ENCODE peak calls at places on chromosome 2, in seven cellular contexts. One of them, this sample, is unnamed.

GRCh38 chr2:10195278-10196219 is 73.0 kb downstream of the RRM2 start:
- DNase-seq in fibroblast of the aortic adventitia: no peak
- DNase-seq in GM18507: no peak
- DNase-seq in GM13976: no peak
- DNase-seq in heart right ventricle: no peak
- DNase-seq in activated T-cell treated with anti-CD3 and anti-CD28 coated beads for 48 hours: no peak
- DNase-seq in astrocyte of the spinal cord: no peak
- DNase-seq in this sample: no peak

GRCh38 chr2:172442072-172442895 is 14.9 kb downstream of the ITGA6 start:
- DNase-seq in fibroblast of the aortic adventitia: peak; percentile 92
- DNase-seq in heart right ventricle: no peak
- DNase-seq in GM18507: no peak
- DNase-seq in activated T-cell treated with anti-CD3 and anti-CD28 coated beads for 48 hours: peak; percentile 56
- DNase-seq in astrocyte of the spinal cord: peak; percentile 96
- DNase-seq in GM13976: no peak
- DNase-seq in this sample: no peak

GRCh38 chr2:33272001-33272400 is 204.4 kb upstream of the RASGRP3 start:
- DNase-seq in GM13976: peak; percentile 57
- DNase-seq in astrocyte of the spinal cord: peak; percentile 77
- DNase-seq in activated T-cell treated with anti-CD3 and anti-CD28 coated beads for 48 hours: no peak
- DNase-seq in fibroblast of the aortic adventitia: peak; percentile 30
- DNase-seq in GM18507: peak; percentile 28
- DNase-seq in heart right ventricle: no peak
- DNase-seq in this sample: peak; percentile 45

GRCh38 chr2:64262068-64262467 is 117.8 kb upstream of the PELI1 start:
- DNase-seq in heart right ventricle: no peak
- DNase-seq in activated T-cell treated with anti-CD3 and anti-CD28 coated beads for 48 hours: no peak
- DNase-seq in GM13976: no peak
- DNase-seq in fibroblast of the aortic adventitia: no peak
- DNase-seq in astrocyte of the spinal cord: peak; percentile 35
- DNase-seq in GM18507: no peak
- DNase-seq in this sample: no peak

GRCh38 chr2:199273043-199273647 is 184.6 kb downstream of the SATB2 start:
- DNase-seq in heart right ventricle: no peak
- DNase-seq in activated T-cell treated with anti-CD3 and anti-CD28 coated beads for 48 hours: no peak
- DNase-seq in GM18507: no peak
- DNase-seq in astrocyte of the spinal cord: peak; percentile 60
- DNase-seq in fibroblast of the aortic adventitia: peak; percentile 91
- DNase-seq in GM13976: no peak
- DNase-seq in this sample: no peak

GRCh38 chr2:204665244-204665643 is 120.0 kb downstream of the PARD3B start:
- DNase-seq in activated T-cell treated with anti-CD3 and anti-CD28 coated beads for 48 hours: no peak
- DNase-seq in GM18507: no peak
- DNase-seq in fibroblast of the aortic adventitia: peak; percentile 68
- DNase-seq in heart right ventricle: no peak
- DNase-seq in astrocyte of the spinal cord: peak; percentile 75
- DNase-seq in GM13976: no peak
- DNase-seq in this sample: no peak

GRCh38 chr2:86225581-86225980 is 26.3 kb downstream of the MRPL35 start:
- DNase-seq in GM13976: peak; percentile 80
- DNase-seq in activated T-cell treated with anti-CD3 and anti-CD28 coated beads for 48 hours: peak; percentile 40
- DNase-seq in GM18507: peak; percentile 65
- DNase-seq in heart right ventricle: peak; percentile 77
- DNase-seq in fibroblast of the aortic adventitia: peak; percentile 63
- DNase-seq in astrocyte of the spinal cord: no peak
- DNase-seq in this sample: peak; percentile 82

GRCh38 chr2:100791294-100791935 is 28.5 kb upstream of the NPAS2 start:
- DNase-seq in GM18507: no peak
- DNase-seq in heart right ventricle: no peak
- DNase-seq in astrocyte of the spinal cord: no peak
- DNase-seq in activated T-cell treated with anti-CD3 and anti-CD28 coated beads for 48 hours: no peak
- DNase-seq in fibroblast of the aortic adventitia: no peak
- DNase-seq in GM13976: no peak
- DNase-seq in this sample: no peak

GRCh38 chr2:134141598-134142340 is 112.1 kb upstream of the MGAT5 start:
- DNase-seq in heart right ventricle: no peak
- DNase-seq in GM13976: no peak
- DNase-seq in GM18507: no peak
- DNase-seq in activated T-cell treated with anti-CD3 and anti-CD28 coated beads for 48 hours: no peak
- DNase-seq in astrocyte of the spinal cord: no peak
- DNase-seq in fibroblast of the aortic adventitia: no peak
- DNase-seq in this sample: no peak

GRCh38 chr2:44257781-44258180 is 17.5 kb upstream of the SLC3A1 start:
- DNase-seq in GM13976: no peak
- DNase-seq in heart right ventricle: no peak
- DNase-seq in fibroblast of the aortic adventitia: no peak
- DNase-seq in activated T-cell treated with anti-CD3 and anti-CD28 coated beads for 48 hours: no peak
- DNase-seq in GM18507: no peak
- DNase-seq in astrocyte of the spinal cord: no peak
- DNase-seq in this sample: no peak

GRCh38 chr2:223580951-223581350 is 21.2 kb downstream of the SCG2 start:
- DNase-seq in GM13976: no peak
- DNase-seq in astrocyte of the spinal cord: peak; percentile 88
- DNase-seq in activated T-cell treated with anti-CD3 and anti-CD28 coated beads for 48 hours: no peak
- DNase-seq in heart right ventricle: no peak
- DNase-seq in GM18507: no peak
- DNase-seq in fibroblast of the aortic adventitia: peak; percentile 69
- DNase-seq in this sample: no peak

GRCh38 chr2:63729831-63730230 is 111.9 kb upstream of the UGP2 start:
- DNase-seq in activated T-cell treated with anti-CD3 and anti-CD28 coated beads for 48 hours: no peak
- DNase-seq in GM18507: no peak
- DNase-seq in heart right ventricle: no peak
- DNase-seq in fibroblast of the aortic adventitia: no peak
- DNase-seq in astrocyte of the spinal cord: no peak
- DNase-seq in GM13976: no peak
- DNase-seq in this sample: no peak

GRCh38 chr2:241092677-241093076 is 9.4 kb downstream of the MTERF4 start:
- DNase-seq in GM13976: no peak
- DNase-seq in astrocyte of the spinal cord: no peak
- DNase-seq in heart right ventricle: no peak
- DNase-seq in fibroblast of the aortic adventitia: no peak
- DNase-seq in activated T-cell treated with anti-CD3 and anti-CD28 coated beads for 48 hours: no peak
- DNase-seq in GM18507: no peak
- DNase-seq in this sample: no peak

This sample was measured in GM10248.